ENCODE peak calls at places on chromosomes 16 and 17, in five cellular contexts. G is NCI-H774, F is AG20443, E is cardiac fibroblast, C is substantia nigra. W is an unnamed sample.

GRCh38 chr17:14434506-14434905 is 133.6 kb downstream of the HS3ST3B1 start:
- DNase-seq in G (no peak), F (no peak), E (no peak), C (no peak), W (peak)

GRCh38 chr17:47654991-47655390 is 5.3 kb downstream of the KPNB1 start:
- DNase-seq in G (no peak), F (no peak), E (no peak), C (no peak), W (no peak)

GRCh38 chr17:44362964-44363612 is 565 bp downstream of the FAM171A2 start:
- DNase-seq in G (peak), F (peak), E (no peak), C (no peak), W (no peak)

GRCh38 chr17:49575524-49576120 is at the start of gene NXPH3:
- DNase-seq in G (peak), F (peak), E (peak), C (no peak), W (peak)

GRCh38 chr16:87062569-87063442 is 254.4 kb downstream of the C16orf95 start:
- DNase-seq in G (peak), F (peak), E (peak), C (peak), W (peak)

GRCh38 chr17:3846739-3847670 is 959 bp upstream of the NCBP3 start:
- DNase-seq in G (no peak), F (no peak), E (no peak), C (no peak), W (no peak)

GRCh38 chr16:31110106-31111034 is 2.2 kb downstream of the BCKDK start:
- DNase-seq in G (no peak), F (no peak), E (no peak), C (no peak), W (no peak)

GRCh38 chr17:76032073-76032779 is 5.1 kb upstream of the EVPL start:
- DNase-seq in G (peak), F (no peak), E (no peak), C (no peak), W (no peak)

GRCh38 chr17:57916925-57917858 is 38.0 kb downstream of the CUEDC1 start:
- DNase-seq in G (peak), F (no peak), E (no peak), C (no peak), W (no peak)